ENCODE peak calls at places on chromosomes 13 and 19, in six cellular contexts. T is SK-N-SH, G is colonic mucosa, H is lower lobe of right lung, B is fibroblast of pulmonary artery, K is ascending aorta. O is an unnamed sample.

GRCh38 chr19:43432866-43433673 is 18.4 kb downstream of the TEX101 start:
- DNase-seq in T (peak), G (peak), H (peak), B (peak), K (no peak), O (peak)

GRCh38 chr13:103282571-103283450 is 216.6 kb upstream of the SLC10A2 start:
- DNase-seq in T (no peak), G (no peak), H (no peak), B (peak), K (no peak), O (peak)

GRCh38 chr19:46426035-46426505 is 2.7 kb downstream of the PNMA8C start:
- DNase-seq in T (no peak), G (no peak), H (no peak), B (no peak), K (no peak), O (peak)

GRCh38 chr13:98483636-98484288 is 93.1 kb downstream of the STK24 start:
- DNase-seq in T (no peak), G (no peak), H (no peak), B (no peak), K (no peak), O (peak)

GRCh38 chr13:103291693-103292572 is 225.7 kb upstream of the SLC10A2 start:
- DNase-seq in T (no peak), G (no peak), H (no peak), B (no peak), K (no peak), O (peak)

GRCh38 chr13:59203855-59204254 is 959.9 kb downstream of the DIAPH3 start:
- DNase-seq in T (no peak), G (no peak), H (no peak), B (peak), K (no peak), O (no peak)

GRCh38 chr13:34522818-34523217 is 419.3 kb upstream of the NBEA start:
- DNase-seq in T (no peak), G (no peak), H (no peak), B (no peak), K (no peak), O (no peak)

GRCh38 chr13:50309200-50309848 is 294.1 kb downstream of the KCNRG start:
- DNase-seq in T (no peak), G (no peak), H (no peak), B (no peak), K (no peak), O (no peak)

GRCh38 chr19:13906910-13907309 is 909 bp downstream of the CC2D1A start:
- DNase-seq in T (no peak), G (no peak), H (no peak), B (no peak), K (no peak), O (no peak)

GRCh38 chr13:80979035-80979641 is 638.2 kb upstream of the SPRY2 start:
- DNase-seq in T (peak), G (peak), H (peak), B (peak), K (no peak), O (peak)

GRCh38 chr13:97935071-97935470 is 18.4 kb upstream of the IPO5 start:
- DNase-seq in T (no peak), G (no peak), H (no peak), B (peak), K (no peak), O (no peak)

GRCh38 chr19:34475026-34475974 is 6.3 kb upstream of the WTIP start:
- DNase-seq in T (no peak), G (no peak), H (no peak), B (peak), K (no peak), O (peak)

GRCh38 chr19:55303477-55303876 is 19.7 kb downstream of the BRSK1 start:
- DNase-seq in T (no peak), G (no peak), H (no peak), B (no peak), K (no peak), O (no peak)

GRCh38 chr13:89267734-89268133 is 1596.6 kb downstream of the SLITRK5 start:
- DNase-seq in T (no peak), G (no peak), H (no peak), B (no peak), K (no peak), O (peak)

GRCh38 chr13:94712812-94713555 is 639 bp upstream of the SOX21 start:
- DNase-seq in T (peak), G (no peak), H (no peak), B (peak), K (no peak), O (peak)
- H3K4me3 ChIP-seq in T (no peak), G (no peak), H (peak), B (no peak), K (peak), O (no peak)

GRCh38 chr13:44818016-44818415 is 171.3 kb downstream of the NUFIP1 start:
- DNase-seq in T (no peak), G (no peak), H (no peak), B (no peak), K (no peak), O (no peak)

GRCh38 chr13:44819762-44820161 is 169.5 kb downstream of the NUFIP1 start:
- DNase-seq in T (no peak), G (no peak), H (no peak), B (no peak), K (no peak), O (no peak)

GRCh38 chr13:44819245-44819644 is 170.0 kb downstream of the NUFIP1 start:
- DNase-seq in T (no peak), G (no peak), H (no peak), B (peak), K (no peak), O (peak)

GRCh38 chr13:44816701-44817684 is 172.3 kb downstream of the NUFIP1 start:
- DNase-seq in T (no peak), G (no peak), H (no peak), B (peak), K (no peak), O (peak)

GRCh38 chr13:44818428-44818827 is 170.8 kb downstream of the NUFIP1 start:
- DNase-seq in T (peak), G (no peak), H (no peak), B (peak), K (no peak), O (peak)
- TF ChIP-seq CTCF in T (peak), G (no peak), H (no peak), B (peak), K (peak), O (peak)

GRCh38 chr19:42130254-42130573 is 2.0 kb downstream of the POU2F2 start:
- DNase-seq in T (no peak), G (no peak), H (no peak), B (no peak), K (no peak), O (no peak)
- H3K4me3 ChIP-seq in T (no peak), G (no peak), H (peak), B (no peak), K (no peak), O (no peak)

GRCh38 chr13:60396783-60397692 is at the start of gene TDRD3:
- DNase-seq in T (peak), G (peak), H (peak), B (peak), K (peak), O (peak)
- TF ChIP-seq CTCF in T (peak), G (peak), H (peak), B (peak), K (peak), O (peak)

GRCh38 chr19:18397242-18398202 is at the start of gene LRRC25:
- DNase-seq in T (peak), G (no peak), H (peak), B (no peak), K (no peak), O (no peak)
- H3K4me3 ChIP-seq in T (no peak), G (peak), H (peak), B (no peak), K (peak), O (peak)

GRCh38 chr19:16441661-16442071 is 30.1 kb downstream of the EPS15L1 start:
- DNase-seq in T (peak), G (peak), H (no peak), B (no peak), K (no peak), O (peak)
- TF ChIP-seq CTCF in T (peak), G (peak), H (peak), B (peak), K (no peak), O (peak)

GRCh38 chr13:24670927-24671326 is 9.3 kb upstream of the ATP12A start:
- DNase-seq in T (peak), G (peak), H (no peak), B (peak), K (no peak), O (peak)
- H3K4me3 ChIP-seq in T (no peak), G (no peak), H (no peak), B (no peak), K (no peak), O (no peak)

GRCh38 chr19:48321622-48322591 is 3.4 kb upstream of the EMP3 start:
- DNase-seq in T (peak), G (peak), H (peak), B (peak), K (peak), O (peak)
- TF ChIP-seq CTCF in T (no peak), G (no peak), H (peak), B (no peak), K (no peak), O (no peak)

GRCh38 chr19:30490760-30491159 is 118.6 kb downstream of the ZNF536 start:
- DNase-seq in T (no peak), G (no peak), H (no peak), B (no peak), K (no peak), O (no peak)

GRCh38 chr19:30492581-30492980 is 120.4 kb downstream of the ZNF536 start:
- DNase-seq in T (no peak), G (no peak), H (no peak), B (no peak), K (no peak), O (no peak)
- H3K4me3 ChIP-seq in T (no peak), G (no peak), H (no peak), B (no peak), K (no peak), O (no peak)

O was measured in choroid plexus epithelial cell.